ENCODE peak calls at places on chromosome 22, in four cellular contexts. One of them, this sample, is unnamed.

GRCh38 chr22:32411829-32412592 is at the start of gene RTCB:
- DNase-seq in lower leg skin: peak
- DNase-seq in NCI-H510A: peak
- DNase-seq in A172: peak
- DNase-seq in this sample: peak

GRCh38 chr22:37309221-37310074 is 27.1 kb downstream of the CYTH4 start:
- DNase-seq in lower leg skin: no peak
- DNase-seq in NCI-H510A: no peak
- DNase-seq in A172: peak
- DNase-seq in this sample: no peak

GRCh38 chr22:32745251-32745995 is 56.1 kb upstream of the TIMP3 start:
- DNase-seq in lower leg skin: peak
- DNase-seq in NCI-H510A: no peak
- DNase-seq in A172: peak
- DNase-seq in this sample: no peak

GRCh38 chr22:25062378-25063095 is 110.0 kb downstream of the KIAA1671 start:
- DNase-seq in lower leg skin: no peak
- DNase-seq in NCI-H510A: no peak
- DNase-seq in A172: no peak
- DNase-seq in this sample: no peak

GRCh38 chr22:19062909-19063308 is 59.3 kb downstream of the DGCR2 start:
- DNase-seq in lower leg skin: peak
- DNase-seq in NCI-H510A: no peak
- DNase-seq in A172: no peak
- DNase-seq in this sample: no peak

GRCh38 chr22:30292069-30292970 is 3.0 kb upstream of the CASTOR1 start:
- DNase-seq in lower leg skin: no peak
- DNase-seq in NCI-H510A: no peak
- DNase-seq in A172: no peak
- DNase-seq in this sample: no peak

GRCh38 chr22:38727530-38728451 is 22.0 kb downstream of the GTPBP1 start:
- DNase-seq in lower leg skin: no peak
- DNase-seq in NCI-H510A: no peak
- DNase-seq in A172: no peak
- DNase-seq in this sample: no peak

GRCh38 chr22:31106651-31107205 is 640 bp downstream of the SELENOM start:
- DNase-seq in lower leg skin: peak
- DNase-seq in NCI-H510A: no peak
- DNase-seq in A172: no peak
- DNase-seq in this sample: no peak

GRCh38 chr22:36026741-36027140 is 1.9 kb downstream of the RBFOX2 start:
- DNase-seq in lower leg skin: no peak
- DNase-seq in NCI-H510A: no peak
- DNase-seq in A172: peak
- DNase-seq in this sample: no peak

GRCh38 chr22:23001463-23001862 is 68.9 kb upstream of the GNAZ start:
- DNase-seq in lower leg skin: no peak
- DNase-seq in NCI-H510A: no peak
- DNase-seq in A172: no peak
- DNase-seq in this sample: no peak

GRCh38 chr22:50281957-50282356 is 11.8 kb upstream of the MAPK11 start:
- DNase-seq in lower leg skin: no peak
- DNase-seq in NCI-H510A: no peak
- DNase-seq in A172: no peak
- DNase-seq in this sample: no peak

GRCh38 chr22:45612451-45612901 is 59.2 kb upstream of the ATXN10 start:
- DNase-seq in lower leg skin: peak
- DNase-seq in NCI-H510A: no peak
- DNase-seq in A172: peak
- DNase-seq in this sample: no peak

GRCh38 chr22:43053176-43053575 is 36.0 kb downstream of the TTLL1 start:
- DNase-seq in lower leg skin: no peak
- DNase-seq in NCI-H510A: no peak
- DNase-seq in A172: no peak
- DNase-seq in this sample: no peak

GRCh38 chr22:46934746-46935491 is 172.5 kb downstream of the TBC1D22A start:
- DNase-seq in lower leg skin: no peak
- DNase-seq in NCI-H510A: no peak
- DNase-seq in A172: peak
- DNase-seq in this sample: no peak